ENCODE peak calls at places on chromosomes 5 and 9, in eight cellular contexts. One of them, this sample, is unnamed. For H3K36me3 and H3K4me1, the result is how much of the 10 kb centered on the place peaks cover.

GRCh38 chr5:179550511-179551342 is at the start of gene RUFY1:
- DNase-seq in CD8-positive, alpha-beta memory T cell: peak
- DNase-seq in tibial nerve: peak
- DNase-seq in IMR-90: peak
- DNase-seq in aorta: peak
- DNase-seq in spleen: peak
- DNase-seq in astrocyte: peak
- DNase-seq in naive thymus-derived CD4-positive, alpha-beta T cell: peak
- DNase-seq in this sample: no peak

GRCh38 chr9:2622361-2623045 is 916 bp downstream of the VLDLR start:
- DNase-seq in CD8-positive, alpha-beta memory T cell: no peak
- DNase-seq in tibial nerve: no peak
- DNase-seq in IMR-90: peak
- DNase-seq in aorta: peak
- DNase-seq in spleen: peak
- DNase-seq in astrocyte: no peak
- DNase-seq in naive thymus-derived CD4-positive, alpha-beta T cell: no peak
- DNase-seq in this sample: no peak

GRCh38 chr5:134590992-134591659 is 41.5 kb downstream of the SAR1B start:
- DNase-seq in CD8-positive, alpha-beta memory T cell: no peak
- DNase-seq in tibial nerve: no peak
- DNase-seq in IMR-90: no peak
- DNase-seq in aorta: no peak
- DNase-seq in spleen: no peak
- DNase-seq in astrocyte: no peak
- DNase-seq in naive thymus-derived CD4-positive, alpha-beta T cell: no peak
- DNase-seq in this sample: no peak

GRCh38 chr9:135272608-135273007 is 185.1 kb downstream of the OLFM1 start:
- DNase-seq in CD8-positive, alpha-beta memory T cell: no peak
- DNase-seq in tibial nerve: no peak
- DNase-seq in IMR-90: no peak
- DNase-seq in aorta: no peak
- DNase-seq in spleen: no peak
- DNase-seq in astrocyte: no peak
- DNase-seq in naive thymus-derived CD4-positive, alpha-beta T cell: no peak
- DNase-seq in this sample: no peak

GRCh38 chr5:51095481-51095880 is 287.8 kb upstream of the ISL1 start:
- DNase-seq in CD8-positive, alpha-beta memory T cell: no peak
- DNase-seq in tibial nerve: no peak
- DNase-seq in IMR-90: no peak
- DNase-seq in aorta: no peak
- DNase-seq in spleen: no peak
- DNase-seq in astrocyte: no peak
- DNase-seq in naive thymus-derived CD4-positive, alpha-beta T cell: no peak
- DNase-seq in this sample: no peak

GRCh38 chr9:34375901-34376595 is 650 bp downstream of the MYORG start:
- DNase-seq in CD8-positive, alpha-beta memory T cell: peak
- DNase-seq in tibial nerve: no peak
- DNase-seq in IMR-90: no peak
- DNase-seq in aorta: peak
- DNase-seq in spleen: peak
- DNase-seq in astrocyte: peak
- DNase-seq in naive thymus-derived CD4-positive, alpha-beta T cell: peak
- DNase-seq in this sample: peak

GRCh38 chr5:96333397-96333790 is 99.7 kb downstream of the PCSK1 start:
- DNase-seq in CD8-positive, alpha-beta memory T cell: no peak
- DNase-seq in tibial nerve: no peak
- DNase-seq in IMR-90: no peak
- DNase-seq in aorta: no peak
- DNase-seq in spleen: no peak
- DNase-seq in astrocyte: no peak
- DNase-seq in naive thymus-derived CD4-positive, alpha-beta T cell: no peak
- DNase-seq in this sample: no peak

GRCh38 chr5:54745599-54745998 is 228.0 kb downstream of the SNX18 start:
- DNase-seq in CD8-positive, alpha-beta memory T cell: no peak
- DNase-seq in tibial nerve: no peak
- DNase-seq in IMR-90: no peak
- DNase-seq in aorta: no peak
- DNase-seq in spleen: no peak
- DNase-seq in astrocyte: no peak
- DNase-seq in naive thymus-derived CD4-positive, alpha-beta T cell: no peak
- DNase-seq in this sample: no peak

GRCh38 chr5:179986328-179986727 is 78.6 kb upstream of the TBC1D9B start:
- DNase-seq in CD8-positive, alpha-beta memory T cell: no peak
- DNase-seq in tibial nerve: no peak
- DNase-seq in IMR-90: no peak
- DNase-seq in aorta: no peak
- DNase-seq in spleen: no peak
- DNase-seq in astrocyte: no peak
- DNase-seq in naive thymus-derived CD4-positive, alpha-beta T cell: no peak
- DNase-seq in this sample: no peak

DNA sequence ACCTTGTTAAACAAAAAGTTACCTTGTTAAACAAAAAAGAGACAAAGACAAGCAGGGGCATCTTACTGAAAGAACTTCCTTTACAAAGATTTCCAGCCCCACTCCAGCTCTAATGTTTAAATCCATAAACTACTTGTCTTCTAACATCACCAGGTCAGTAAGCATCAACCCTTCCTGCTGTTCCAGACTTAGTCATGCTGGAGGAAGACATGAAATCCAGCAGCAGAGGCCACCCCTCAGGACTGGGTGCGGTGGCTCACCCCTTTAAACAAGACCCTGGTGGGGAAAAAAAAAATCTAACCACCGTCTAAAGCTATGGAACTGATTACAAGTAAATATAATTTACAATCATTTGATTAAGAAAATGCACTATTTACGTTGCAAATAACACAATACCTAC is 9.1 kb downstream of the PDCL start:
- DNase-seq in CD8-positive, alpha-beta memory T cell: no peak
- DNase-seq in tibial nerve: no peak
- DNase-seq in IMR-90: peak
- DNase-seq in aorta: no peak
- DNase-seq in spleen: no peak
- DNase-seq in astrocyte: peak
- DNase-seq in naive thymus-derived CD4-positive, alpha-beta T cell: no peak
- DNase-seq in this sample: no peak
- H3K27ac ChIP-seq in CD8-positive, alpha-beta memory T cell: no peak
- H3K27ac ChIP-seq in tibial nerve: no peak
- H3K27ac ChIP-seq in IMR-90: peak
- H3K27ac ChIP-seq in aorta: no peak
- H3K27ac ChIP-seq in spleen: no peak
- H3K27ac ChIP-seq in astrocyte: peak
- H3K27ac ChIP-seq in naive thymus-derived CD4-positive, alpha-beta T cell: no peak
- H3K27ac ChIP-seq in this sample: no peak

GRCh38 chr9:127463382-127463781 is 12.1 kb downstream of the LRSAM1 start:
- DNase-seq in CD8-positive, alpha-beta memory T cell: no peak
- DNase-seq in tibial nerve: no peak
- DNase-seq in IMR-90: no peak
- DNase-seq in aorta: no peak
- DNase-seq in spleen: no peak
- DNase-seq in astrocyte: no peak
- DNase-seq in naive thymus-derived CD4-positive, alpha-beta T cell: no peak
- DNase-seq in this sample: no peak

GRCh38 chr9:127467621-127468020 is 16.3 kb downstream of the LRSAM1 start:
- DNase-seq in CD8-positive, alpha-beta memory T cell: no peak
- DNase-seq in tibial nerve: no peak
- DNase-seq in IMR-90: no peak
- DNase-seq in aorta: no peak
- DNase-seq in spleen: no peak
- DNase-seq in astrocyte: no peak
- DNase-seq in naive thymus-derived CD4-positive, alpha-beta T cell: no peak
- DNase-seq in this sample: no peak

GRCh38 chr9:127458921-127459320 is 7.6 kb downstream of the LRSAM1 start:
- DNase-seq in CD8-positive, alpha-beta memory T cell: no peak
- DNase-seq in tibial nerve: no peak
- DNase-seq in IMR-90: no peak
- DNase-seq in aorta: no peak
- DNase-seq in spleen: no peak
- DNase-seq in astrocyte: no peak
- DNase-seq in naive thymus-derived CD4-positive, alpha-beta T cell: no peak
- DNase-seq in this sample: no peak

GRCh38 chr9:127463891-127464290 is 12.6 kb downstream of the LRSAM1 start:
- DNase-seq in CD8-positive, alpha-beta memory T cell: no peak
- DNase-seq in tibial nerve: no peak
- DNase-seq in IMR-90: peak
- DNase-seq in aorta: no peak
- DNase-seq in spleen: no peak
- DNase-seq in astrocyte: peak
- DNase-seq in naive thymus-derived CD4-positive, alpha-beta T cell: no peak
- DNase-seq in this sample: no peak
- H3K36me3 ChIP-seq in CD8-positive, alpha-beta memory T cell: under half
- H3K36me3 ChIP-seq in tibial nerve: under half
- H3K36me3 ChIP-seq in IMR-90: half or more
- H3K36me3 ChIP-seq in aorta: under half
- H3K36me3 ChIP-seq in spleen: half or more
- H3K36me3 ChIP-seq in astrocyte: under half
- H3K36me3 ChIP-seq in naive thymus-derived CD4-positive, alpha-beta T cell: under half
- H3K36me3 ChIP-seq in this sample: under half

DNA sequence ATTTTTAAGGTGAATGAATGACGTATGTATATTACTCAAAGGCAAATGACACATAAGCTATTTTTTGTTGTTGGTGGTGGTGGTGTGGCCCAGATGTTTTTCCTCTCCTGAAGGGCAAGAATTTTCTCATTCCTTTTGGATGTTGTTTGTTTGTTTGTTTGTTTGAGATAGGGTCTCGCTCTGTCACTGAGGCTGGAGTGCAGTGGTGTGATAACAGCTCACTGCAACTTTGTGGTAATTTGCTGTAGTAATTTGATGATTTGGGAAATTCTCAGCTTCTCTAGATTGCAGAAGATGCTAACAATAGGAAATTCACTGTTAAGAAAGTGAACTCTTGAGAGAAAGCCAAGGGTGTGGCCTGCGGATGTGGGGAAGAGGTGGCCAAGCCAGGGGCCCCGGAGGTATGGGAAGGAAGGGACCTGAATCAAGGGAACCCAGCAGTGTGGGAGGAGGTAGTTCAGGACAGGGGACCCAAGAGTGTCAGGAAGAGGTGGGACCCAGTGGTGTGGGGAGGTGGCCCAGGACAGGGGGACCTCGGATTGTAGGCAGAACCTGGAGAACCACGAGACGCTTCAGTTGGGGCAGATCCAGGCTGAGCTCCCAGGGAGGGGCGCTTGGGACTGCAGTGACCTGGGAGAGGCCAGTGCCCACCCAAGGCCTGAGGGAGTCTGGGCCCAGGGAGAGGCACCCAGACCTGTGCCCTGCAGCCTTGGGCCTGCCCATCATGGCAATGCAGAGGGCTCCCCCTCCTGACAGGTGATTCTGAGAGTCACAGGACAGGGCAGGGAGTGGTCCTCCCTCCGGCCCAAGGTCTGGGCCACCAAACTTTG is 5.6 kb upstream of the LCN2 start:
- DNase-seq in CD8-positive, alpha-beta memory T cell: no peak
- DNase-seq in tibial nerve: no peak
- DNase-seq in IMR-90: no peak
- DNase-seq in aorta: no peak
- DNase-seq in spleen: peak
- DNase-seq in astrocyte: no peak
- DNase-seq in naive thymus-derived CD4-positive, alpha-beta T cell: no peak
- DNase-seq in this sample: no peak
- H3K4me1 ChIP-seq in CD8-positive, alpha-beta memory T cell: under half
- H3K4me1 ChIP-seq in tibial nerve: under half
- H3K4me1 ChIP-seq in IMR-90: under half
- H3K4me1 ChIP-seq in aorta: under half
- H3K4me1 ChIP-seq in spleen: under half
- H3K4me1 ChIP-seq in astrocyte: under half
- H3K4me1 ChIP-seq in naive thymus-derived CD4-positive, alpha-beta T cell: under half
- H3K4me1 ChIP-seq in this sample: under half

GRCh38 chr9:123834907-123835562 is 94.9 kb downstream of the DENND1A start:
- DNase-seq in CD8-positive, alpha-beta memory T cell: no peak
- DNase-seq in tibial nerve: no peak
- DNase-seq in IMR-90: peak
- DNase-seq in aorta: no peak
- DNase-seq in spleen: no peak
- DNase-seq in astrocyte: peak
- DNase-seq in naive thymus-derived CD4-positive, alpha-beta T cell: no peak
- DNase-seq in this sample: no peak
- H3K27ac ChIP-seq in CD8-positive, alpha-beta memory T cell: no peak
- H3K27ac ChIP-seq in tibial nerve: no peak
- H3K27ac ChIP-seq in IMR-90: no peak
- H3K27ac ChIP-seq in aorta: no peak
- H3K27ac ChIP-seq in spleen: peak
- H3K27ac ChIP-seq in astrocyte: no peak
- H3K27ac ChIP-seq in naive thymus-derived CD4-positive, alpha-beta T cell: no peak
- H3K27ac ChIP-seq in this sample: no peak

GRCh38 chr5:34751807-34752736 is 86.9 kb upstream of the TTC23L start:
- DNase-seq in CD8-positive, alpha-beta memory T cell: no peak
- DNase-seq in tibial nerve: no peak
- DNase-seq in IMR-90: no peak
- DNase-seq in aorta: no peak
- DNase-seq in spleen: no peak
- DNase-seq in astrocyte: no peak
- DNase-seq in naive thymus-derived CD4-positive, alpha-beta T cell: no peak
- DNase-seq in this sample: no peak

GRCh38 chr5:34758514-34758913 is 80.5 kb upstream of the TTC23L start:
- DNase-seq in CD8-positive, alpha-beta memory T cell: no peak
- DNase-seq in tibial nerve: no peak
- DNase-seq in IMR-90: no peak
- DNase-seq in aorta: no peak
- DNase-seq in spleen: no peak
- DNase-seq in astrocyte: no peak
- DNase-seq in naive thymus-derived CD4-positive, alpha-beta T cell: no peak
- DNase-seq in this sample: no peak

GRCh38 chr5:34762321-34762871 is 76.6 kb upstream of the TTC23L start:
- DNase-seq in CD8-positive, alpha-beta memory T cell: no peak
- DNase-seq in tibial nerve: peak
- DNase-seq in IMR-90: peak
- DNase-seq in aorta: peak
- DNase-seq in spleen: no peak
- DNase-seq in astrocyte: peak
- DNase-seq in naive thymus-derived CD4-positive, alpha-beta T cell: no peak
- DNase-seq in this sample: no peak

DNA sequence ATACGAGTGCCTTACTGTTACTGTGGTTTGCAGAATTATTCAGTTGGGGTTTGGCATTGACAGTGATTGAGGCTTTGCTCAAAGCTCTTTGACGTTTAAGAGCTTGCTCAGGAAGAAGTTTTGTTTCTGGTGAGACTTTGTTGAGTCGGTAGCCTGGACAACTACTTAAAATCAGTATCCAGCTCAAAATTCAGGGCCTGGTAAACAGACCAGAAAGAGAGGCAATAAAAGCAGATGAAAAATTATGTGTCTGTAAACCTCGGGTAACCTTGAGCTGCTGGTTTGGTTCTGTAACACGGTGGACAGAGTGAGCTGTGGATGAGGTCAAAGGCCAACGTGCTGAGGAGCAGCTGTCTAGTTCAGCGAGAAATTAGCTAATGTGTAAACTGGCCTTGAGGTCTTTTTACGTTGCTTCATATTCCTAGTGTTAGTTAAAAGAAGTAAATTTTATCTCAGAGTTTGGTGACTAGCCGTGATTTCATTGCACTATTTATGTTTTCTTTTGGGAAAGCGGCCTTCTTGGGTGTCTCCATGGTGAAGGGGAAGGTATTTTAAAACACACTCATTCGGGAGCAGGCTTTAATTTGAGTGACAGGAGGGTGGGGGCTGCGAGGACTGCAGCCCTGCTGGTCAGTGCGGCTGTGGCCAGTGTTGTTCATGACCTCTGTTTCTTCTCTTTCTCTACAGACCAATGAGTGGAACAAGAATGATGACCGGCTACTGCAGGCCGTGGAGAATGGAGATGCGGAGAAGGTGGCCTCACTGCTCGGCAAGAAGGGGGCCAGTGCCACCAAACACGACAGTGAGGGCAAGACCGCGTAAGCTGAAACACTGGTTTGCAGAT is 82.0 kb upstream of the TTC23L start:
- DNase-seq in CD8-positive, alpha-beta memory T cell: no peak
- DNase-seq in tibial nerve: no peak
- DNase-seq in IMR-90: no peak
- DNase-seq in aorta: no peak
- DNase-seq in spleen: no peak
- DNase-seq in astrocyte: peak
- DNase-seq in naive thymus-derived CD4-positive, alpha-beta T cell: no peak
- DNase-seq in this sample: no peak
- H3K36me3 ChIP-seq in CD8-positive, alpha-beta memory T cell: under half
- H3K36me3 ChIP-seq in tibial nerve: under half
- H3K36me3 ChIP-seq in IMR-90: under half
- H3K36me3 ChIP-seq in aorta: under half
- H3K36me3 ChIP-seq in spleen: under half
- H3K36me3 ChIP-seq in astrocyte: under half
- H3K36me3 ChIP-seq in naive thymus-derived CD4-positive, alpha-beta T cell: under half
- H3K36me3 ChIP-seq in this sample: under half

This sample was measured in iPS DF 6.9.